ENCODE peak calls at places on chromosomes 3 and 15, in seven cellular contexts. I, L, U, A, K, C and Z are unnamed samples.

GRCh38 chr15:73799466-73799865 is 46.3 kb upstream of the INSYN1 start:
- DNase-seq in U (no peak), A (no peak), I (peak), L (no peak), K (peak), C (peak), Z (no peak)

GRCh38 chr3:138186803-138187295 is 252 bp upstream of the ARMC8 start:
- DNase-seq in A (no peak), K (no peak), L (no peak), C (no peak), I (peak), U (no peak), Z (peak)

GRCh38 chr3:112858410-112859069 is 11.9 kb upstream of the CD200R1L start:
- DNase-seq in K (no peak), A (no peak), I (peak), C (no peak), L (no peak), U (no peak), Z (no peak)

GRCh38 chr3:17935217-17935616 is 192.8 kb upstream of the TBC1D5 start:
- DNase-seq in A (no peak), U (no peak), I (no peak), K (no peak), L (no peak), C (no peak), Z (no peak)

GRCh38 chr3:157066335-157067071 is 93.4 kb downstream of the CCNL1 start:
- DNase-seq in C (no peak), I (peak), K (no peak), L (no peak), U (no peak), A (no peak), Z (no peak)

GRCh38 chr3:46393554-46394434 is 13.1 kb downstream of the CCR5AS start:
- DNase-seq in A (peak), C (peak), U (no peak), L (no peak), I (peak), K (no peak), Z (peak)

GRCh38 chr3:175392653-175393052 is 533.5 kb downstream of the NAALADL2 start:
- DNase-seq in L (no peak), K (peak), U (no peak), I (peak), A (no peak), C (no peak), Z (no peak)

GRCh38 chr15:45333550-45333949 is 44.8 kb downstream of the GATM start:
- DNase-seq in U (no peak), C (no peak), L (no peak), A (no peak), K (peak), I (peak), Z (no peak)

GRCh38 chr3:157119369-157119951 is 40.5 kb downstream of the CCNL1 start:
- DNase-seq in A (no peak), K (no peak), U (no peak), C (peak), L (no peak), I (no peak), Z (no peak)

GRCh38 chr3:154195620-154196366 is 74.6 kb downstream of the ARHGEF26 start:
- DNase-seq in L (no peak), A (no peak), K (no peak), C (peak), I (peak), U (no peak), Z (no peak)

GRCh38 chr3:50655009-50655830 is 19.5 kb upstream of the DOCK3 start:
- DNase-seq in C (no peak), A (no peak), L (no peak), I (peak), K (no peak), U (no peak), Z (no peak)

GRCh38 chr15:63971427-63971805 is 74.9 kb downstream of the DAPK2 start:
- DNase-seq in A (no peak), U (no peak), I (no peak), C (peak), L (no peak), K (no peak), Z (peak)

GRCh38 chr3:148330486-148330885 is 367.2 kb upstream of the AGTR1 start:
- DNase-seq in I (no peak), C (peak), U (no peak), L (no peak), A (no peak), K (no peak), Z (no peak)

GRCh38 chr3:8766148-8766547 is 3.3 kb downstream of the OXTR start:
- DNase-seq in I (no peak), K (no peak), U (no peak), C (no peak), A (no peak), L (no peak), Z (peak)

GRCh38 chr3:8767181-8767666 is 2.2 kb downstream of the OXTR start:
- DNase-seq in U (no peak), K (no peak), L (no peak), I (no peak), A (peak), C (no peak), Z (no peak)

GRCh38 chr3:8769088-8769822 is at the start of gene OXTR:
- DNase-seq in K (peak), A (peak), U (peak), C (peak), I (peak), L (peak), Z (peak)

GRCh38 chr3:8768364-8769087 is 887 bp downstream of the OXTR start:
- DNase-seq in A (no peak), L (no peak), C (no peak), I (no peak), U (no peak), K (peak), Z (peak)

DNA sequence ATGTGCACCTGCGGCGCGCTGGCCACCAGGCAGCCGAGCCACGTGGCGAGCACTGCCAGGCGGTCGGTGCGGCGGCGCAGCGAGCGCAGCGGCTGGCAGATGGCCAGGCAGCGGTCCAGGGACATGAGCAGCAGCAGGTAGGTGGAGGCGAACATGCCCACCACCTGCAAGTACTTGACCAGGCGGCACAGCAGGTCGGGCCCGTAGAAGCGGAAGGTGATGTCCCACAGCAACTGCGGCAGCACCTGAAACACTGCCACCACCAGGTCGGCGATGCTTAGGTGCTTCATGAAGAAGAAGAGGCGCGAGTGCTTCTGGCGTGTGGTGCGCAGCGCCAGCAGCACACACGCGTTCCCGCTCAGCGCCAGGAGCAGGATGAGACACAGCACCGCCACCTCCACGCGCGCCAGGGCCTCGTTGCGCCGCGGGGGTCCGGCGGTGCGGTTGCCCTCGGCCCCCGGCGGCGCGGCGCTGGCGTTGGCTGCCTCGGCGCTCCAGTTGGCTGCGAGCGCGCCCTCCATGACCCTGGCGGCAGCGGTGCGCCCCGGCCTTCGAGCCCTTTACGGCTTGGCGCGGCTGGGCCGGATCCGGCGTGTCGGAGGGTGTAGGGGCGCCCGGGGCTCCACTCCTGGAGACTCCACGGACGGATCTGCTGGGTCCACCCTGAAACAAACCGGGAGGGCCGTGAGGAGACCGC is 1.6 kb downstream of the OXTR start:
- DNase-seq in L (peak), U (no peak), K (no peak), C (peak), I (no peak), A (peak), Z (peak)
- H3K4ac ChIP-seq in L (no peak), U (no peak), K (no peak), C (no peak), I (peak), A (no peak), Z (no peak)

GRCh38 chr3:123815981-123816380 is 68.2 kb downstream of the MYLK start:
- DNase-seq in K (no peak), L (no peak), U (no peak), I (no peak), A (no peak), C (no peak), Z (no peak)
- H3K23ac ChIP-seq in K (no peak), L (no peak), U (no peak), I (peak), A (peak), C (no peak), Z (no peak)

GRCh38 chr15:58167095-58167591 is 29.0 kb downstream of the AQP9 start:
- DNase-seq in A (no peak), K (no peak), I (no peak), C (no peak), U (no peak), L (no peak), Z (no peak)
- H2AK5ac ChIP-seq in A (no peak), K (no peak), I (no peak), C (no peak), U (no peak), L (no peak), Z (no peak)

DNA sequence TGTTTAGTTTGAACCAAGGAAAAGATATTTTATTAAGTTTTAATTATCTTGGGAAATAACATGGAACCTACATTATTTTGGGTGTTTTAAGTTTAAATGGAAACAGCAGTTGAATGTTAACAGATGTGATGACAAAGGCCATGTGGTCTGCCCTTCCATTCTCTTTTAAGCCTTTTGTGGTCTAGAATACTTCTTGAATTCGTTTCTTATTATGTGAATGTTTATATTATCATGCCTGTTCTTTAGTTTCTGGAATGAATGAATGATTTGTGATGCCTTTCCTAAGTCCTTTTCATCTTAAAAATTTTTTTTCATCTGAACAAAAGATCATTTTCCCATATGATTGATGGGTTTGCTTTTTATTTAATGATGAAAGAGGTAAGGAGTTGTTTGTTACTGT is 44.6 kb downstream of the SNRK start:
- DNase-seq in K (peak), U (no peak), I (peak), C (no peak), A (no peak), L (no peak), Z (no peak)
- H3K4ac ChIP-seq in K (no peak), U (no peak), I (no peak), C (no peak), A (no peak), L (no peak), Z (no peak)